ENCODE peak calls at places on chromosomes 2 and 18, in seven cellular contexts. M is esophagus squamous epithelium, Z is GM10248, V is NCI-H146, N is brain microvascular endothelial cell, O is germinal center, E is retina. B is an unnamed sample.

GRCh38 chr2:44833123-44834069 is 108.1 kb upstream of the SIX3 start:
- DNase-seq in M (no peak), Z (no peak), V (no peak), N (peak), O (no peak), E (no peak), B (peak)

GRCh38 chr2:239574054-239574433 is 173.2 kb upstream of the HDAC4 start:
- DNase-seq in M (no peak), Z (no peak), V (no peak), N (no peak), O (no peak), E (no peak), B (no peak)

GRCh38 chr2:151361674-151362380 is 4.4 kb downstream of the TNFAIP6 start:
- DNase-seq in M (no peak), Z (no peak), V (no peak), N (no peak), O (no peak), E (no peak), B (no peak)

GRCh38 chr2:130827502-130828251 is 9.0 kb upstream of the ARHGEF4 start:
- DNase-seq in M (no peak), Z (no peak), V (no peak), N (peak), O (no peak), E (no peak), B (peak)

GRCh38 chr18:76821875-76822509 is 365 bp upstream of the ZNF236 start:
- DNase-seq in M (no peak), Z (peak), V (peak), N (no peak), O (peak), E (peak), B (peak)

GRCh38 chr18:3596324-3597158 is 146.6 kb downstream of the TGIF1 start:
- DNase-seq in M (no peak), Z (peak), V (peak), N (peak), O (peak), E (peak), B (peak)

GRCh38 chr2:195647302-195647701 is 9.7 kb upstream of the SLC39A10 start:
- DNase-seq in M (no peak), Z (peak), V (no peak), N (no peak), O (peak), E (no peak), B (no peak)

GRCh38 chr2:203338322-203338721 is 10.1 kb downstream of the ABI2 start:
- DNase-seq in M (no peak), Z (no peak), V (no peak), N (no peak), O (no peak), E (no peak), B (no peak)

GRCh38 chr2:36653155-36653554 is 43.4 kb upstream of the VIT start:
- DNase-seq in M (no peak), Z (no peak), V (no peak), N (no peak), O (no peak), E (no peak), B (no peak)

GRCh38 chr18:7259482-7259881 is 28.6 kb downstream of the LRRC30 start:
- DNase-seq in M (no peak), Z (no peak), V (no peak), N (no peak), O (no peak), E (no peak), B (no peak)

GRCh38 chr18:49168970-49169619 is 218.3 kb upstream of the SMAD7 start:
- DNase-seq in M (no peak), Z (peak), V (peak), N (no peak), O (peak), E (no peak), B (no peak)

GRCh38 chr18:63878343-63878742 is 9.2 kb upstream of the SERPINB2 start:
- DNase-seq in M (no peak), Z (no peak), V (no peak), N (no peak), O (no peak), E (no peak), B (peak)

GRCh38 chr2:152098798-152099654 is at the start of gene CACNB4:
- DNase-seq in M (no peak), Z (peak), V (peak), N (peak), O (peak), E (peak), B (no peak)

GRCh38 chr2:196105956-196106355 is 37.3 kb upstream of the DNAH7 start:
- DNase-seq in M (no peak), Z (no peak), V (no peak), N (no peak), O (peak), E (no peak), B (no peak)

GRCh38 chr18:25787281-25787680 is 303.1 kb downstream of the SS18 start:
- DNase-seq in M (no peak), Z (no peak), V (no peak), N (no peak), O (no peak), E (no peak), B (no peak)

GRCh38 chr2:24409700-24410556 is 49.6 kb upstream of the ITSN2 start:
- DNase-seq in M (no peak), Z (peak), V (peak), N (peak), O (peak), E (peak), B (peak)

GRCh38 chr18:59985289-59985688 is 85.5 kb downstream of the PMAIP1 start:
- DNase-seq in M (no peak), Z (no peak), V (no peak), N (no peak), O (no peak), E (no peak), B (peak)

GRCh38 chr18:12883003-12883683 is 894 bp downstream of the PTPN2 start:
- DNase-seq in M (no peak), Z (peak), V (peak), N (no peak), O (peak), E (peak), B (no peak)

GRCh38 chr2:76050196-76050595 is 339.5 kb upstream of the GCFC2 start:
- DNase-seq in M (no peak), Z (no peak), V (no peak), N (no peak), O (no peak), E (no peak), B (no peak)

GRCh38 chr2:127277028-127277427 is 16.9 kb downstream of the ERCC3 start:
- DNase-seq in M (no peak), Z (peak), V (no peak), N (peak), O (no peak), E (no peak), B (no peak)

GRCh38 chr2:111235616-111236015 is 114.9 kb downstream of the BCL2L11 start:
- DNase-seq in M (no peak), Z (no peak), V (no peak), N (no peak), O (no peak), E (no peak), B (no peak)

GRCh38 chr2:179954026-179954425 is 53.1 kb downstream of the CWC22 start:
- DNase-seq in M (no peak), Z (no peak), V (no peak), N (no peak), O (no peak), E (no peak), B (no peak)

GRCh38 chr2:106160786-106161261 is 33.3 kb downstream of the UXS1 start:
- DNase-seq in M (no peak), Z (no peak), V (peak), N (no peak), O (peak), E (no peak), B (no peak)

GRCh38 chr18:56003009-56003408 is 415.0 kb upstream of the TCF4 start:
- DNase-seq in M (no peak), Z (no peak), V (no peak), N (no peak), O (no peak), E (no peak), B (no peak)

GRCh38 chr2:236955675-236956618 is 129.7 kb upstream of the COPS8 start:
- DNase-seq in M (no peak), Z (no peak), V (no peak), N (no peak), O (no peak), E (no peak), B (no peak)

GRCh38 chr18:62407660-62408059 is 82.5 kb downstream of the TNFRSF11A start:
- DNase-seq in M (no peak), Z (no peak), V (no peak), N (no peak), O (no peak), E (no peak), B (no peak)

GRCh38 chr2:201523506-201523905 is 72.0 kb downstream of the STRADB start:
- DNase-seq in M (no peak), Z (no peak), V (no peak), N (peak), O (no peak), E (no peak), B (no peak)

GRCh38 chr2:181165199-181165868 is 184.9 kb downstream of the UBE2E3 start:
- DNase-seq in M (no peak), Z (no peak), V (no peak), N (no peak), O (peak), E (no peak), B (no peak)

GRCh38 chr2:201866643-201867310 is 60.4 kb downstream of the CDK15 start:
- DNase-seq in M (no peak), Z (no peak), V (no peak), N (no peak), O (no peak), E (no peak), B (no peak)

GRCh38 chr18:59783138-59783537 is 85.9 kb upstream of the CCBE1 start:
- DNase-seq in M (no peak), Z (peak), V (peak), N (peak), O (peak), E (peak), B (peak)

GRCh38 chr2:98556634-98557033 is 51.7 kb downstream of the COA5 start:
- DNase-seq in M (no peak), Z (peak), V (no peak), N (no peak), O (peak), E (no peak), B (no peak)

B was measured in mammary epithelial cell.